ENCODE peak calls at places on chromosomes 12 and 14, in four cellular contexts. N is tibial artery, M is GM23338, X is psoas muscle. Q is an unnamed sample.

GRCh38 chr14:30559638-30560071 is 697 bp downstream of the G2E3 start:
- DNase-seq in X (no peak), N (no peak), M (peak; percentile 34), Q (no peak)

GRCh38 chr14:55373784-55374725 is 37.6 kb downstream of the ATG14 start:
- DNase-seq in M (no peak), X (no peak), N (no peak), Q (no peak)

GRCh38 chr14:57918791-57919190 is 52.9 kb upstream of the SLC35F4 start:
- DNase-seq in M (no peak), N (no peak), X (no peak), Q (no peak)

GRCh38 chr14:99047436-99048110 is 224.4 kb downstream of the BCL11B start:
- DNase-seq in M (no peak), X (no peak), N (no peak), Q (no peak)

GRCh38 chr12:52884526-52885293 is 20.2 kb downstream of the KRT8 start:
- DNase-seq in M (peak; percentile 84), N (peak; percentile 84), X (peak; percentile 71), Q (peak; percentile 85)

GRCh38 chr12:92382383-92382878 is 236.8 kb upstream of the BTG1 start:
- DNase-seq in N (no peak), X (no peak), M (no peak), Q (no peak)

GRCh38 chr14:103329421-103330347 is 4.4 kb upstream of the EIF5 start:
- DNase-seq in X (no peak), M (no peak), N (no peak), Q (peak; percentile 88)

GRCh38 chr14:24080888-24081738 is 9.8 kb downstream of the CPNE6 start:
- DNase-seq in X (peak; percentile 41), M (peak; percentile 81), N (peak; percentile 75), Q (peak; percentile 76)

GRCh38 chr14:96121660-96122395 is 82.7 kb downstream of the C14orf132 start:
- DNase-seq in X (no peak), M (no peak), N (no peak), Q (no peak)

GRCh38 chr14:52856139-52856538 is 64.7 kb upstream of the GNPNAT1 start:
- DNase-seq in M (no peak), X (no peak), N (no peak), Q (no peak)

GRCh38 chr14:52327374-52328226 is 13.5 kb downstream of the PTGER2 start:
- DNase-seq in N (no peak), X (no peak), M (no peak), Q (no peak)

GRCh38 chr12:51752490-51752889 is 96.0 kb downstream of the FIGNL2 start:
- DNase-seq in M (no peak), N (no peak), X (peak; percentile 56), Q (no peak)

DNA sequence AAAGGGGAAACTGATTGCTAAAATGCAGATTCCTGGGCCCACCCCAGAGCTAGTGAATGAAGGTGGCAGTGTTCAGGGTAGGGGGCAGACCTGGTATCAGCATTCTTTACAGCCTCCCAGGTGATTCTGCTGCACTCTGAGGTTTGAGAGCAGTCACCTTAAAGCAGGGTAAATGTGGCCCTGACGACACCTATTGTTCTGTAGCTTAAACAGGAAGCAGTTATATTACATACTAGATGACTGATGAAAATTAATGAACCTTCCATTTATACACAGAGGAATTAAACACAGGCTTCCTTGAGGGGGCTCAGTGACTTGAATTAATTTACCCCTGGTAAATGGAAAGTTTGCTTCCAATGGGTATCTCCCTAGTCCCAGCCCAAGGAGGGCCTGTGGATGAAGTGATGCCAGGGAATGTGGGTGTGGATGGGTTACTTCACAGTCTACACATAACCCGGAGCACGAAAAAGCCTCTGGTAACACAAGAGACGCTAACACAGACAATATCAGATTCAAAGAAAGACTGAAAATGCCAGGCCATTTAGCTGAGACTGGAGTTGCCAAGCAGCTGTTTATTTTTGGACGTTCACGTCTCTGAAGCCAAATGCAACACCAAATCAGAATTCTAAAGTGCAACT is 25.2 kb downstream of the NUAK1 start:
- DNase-seq in N (no peak), X (no peak), M (no peak), Q (no peak)
- H3K4me1 ChIP-seq in N (peaks cover 14% of the 10 kb centered on the region), X (peaks cover 78% of the 10 kb centered on the region), M (peaks cover 72% of the 10 kb centered on the region), Q (peaks cover 43% of the 10 kb centered on the region)

DNA sequence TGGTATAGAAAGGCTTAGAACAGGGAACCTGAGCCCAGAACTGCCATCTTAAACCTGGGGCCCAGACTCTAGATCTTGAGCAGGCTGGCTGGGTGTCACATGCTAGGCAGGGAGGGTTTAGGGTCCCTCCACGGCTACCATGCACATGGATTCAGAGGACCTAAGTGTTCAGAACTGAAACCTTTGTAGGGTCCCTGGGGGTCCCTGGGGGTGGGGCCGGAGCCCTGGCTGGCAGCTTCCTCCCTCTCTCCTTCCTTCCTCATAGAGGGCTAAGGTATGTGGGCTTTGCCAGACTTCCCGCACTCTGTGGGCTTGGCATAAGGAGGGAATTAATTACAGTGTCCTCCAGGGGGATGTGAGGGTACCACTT is 4.6 kb upstream of the ZNF385A start:
- DNase-seq in X (no peak), N (no peak), M (no peak), Q (no peak)
- H3K4me1 ChIP-seq in X (peaks cover 13% of the 10 kb centered on the region), N (no peaks in the 10 kb centered on the region), M (peaks cover 86% of the 10 kb centered on the region), Q (peaks cover 32% of the 10 kb centered on the region)

GRCh38 chr14:68940614-68941185 is 38.4 kb downstream of the ACTN1 start:
- DNase-seq in M (no peak), N (no peak), X (no peak), Q (no peak)
- H3K4me1 ChIP-seq in M (peaks cover 62% of the 10 kb centered on the region), N (peaks cover 21% of the 10 kb centered on the region), X (peaks cover 54% of the 10 kb centered on the region), Q (peaks cover 50% of the 10 kb centered on the region)

DNA sequence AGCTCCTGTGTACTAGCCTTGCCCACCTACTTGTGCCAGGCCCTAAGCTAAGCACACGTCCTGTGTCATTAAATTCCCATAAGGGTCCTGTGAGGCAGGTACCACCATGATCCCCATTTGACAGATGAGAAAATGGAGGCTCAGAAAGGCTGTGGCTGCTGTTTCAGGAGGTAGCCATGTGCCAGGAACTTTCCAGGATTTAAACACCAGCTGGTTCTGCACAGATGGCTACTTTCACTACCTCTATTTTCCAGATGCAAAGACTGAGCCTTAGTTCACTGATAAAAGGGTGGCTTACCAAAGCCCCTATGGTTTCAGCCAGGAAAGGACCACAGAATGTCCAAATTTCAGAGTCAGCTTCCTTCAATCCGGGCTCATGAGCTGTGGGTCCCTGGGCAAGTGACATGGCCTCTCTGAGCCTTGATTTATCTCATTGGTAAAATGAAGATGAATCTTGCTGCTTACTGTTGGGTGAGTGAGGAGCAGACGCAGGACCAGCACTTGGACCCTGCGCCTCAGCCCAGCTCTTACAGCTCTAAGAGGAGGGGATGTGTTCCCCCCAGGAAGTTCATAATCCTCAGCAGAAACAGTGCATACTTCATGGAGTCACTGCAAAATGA is 23.5 kb downstream of the CMKLR1 start:
- DNase-seq in M (no peak), N (no peak), X (no peak), Q (no peak)
- H3K4me1 ChIP-seq in M (peaks cover 35% of the 10 kb centered on the region), N (no peaks in the 10 kb centered on the region), X (no peaks in the 10 kb centered on the region), Q (peaks cover 47% of the 10 kb centered on the region)

DNA sequence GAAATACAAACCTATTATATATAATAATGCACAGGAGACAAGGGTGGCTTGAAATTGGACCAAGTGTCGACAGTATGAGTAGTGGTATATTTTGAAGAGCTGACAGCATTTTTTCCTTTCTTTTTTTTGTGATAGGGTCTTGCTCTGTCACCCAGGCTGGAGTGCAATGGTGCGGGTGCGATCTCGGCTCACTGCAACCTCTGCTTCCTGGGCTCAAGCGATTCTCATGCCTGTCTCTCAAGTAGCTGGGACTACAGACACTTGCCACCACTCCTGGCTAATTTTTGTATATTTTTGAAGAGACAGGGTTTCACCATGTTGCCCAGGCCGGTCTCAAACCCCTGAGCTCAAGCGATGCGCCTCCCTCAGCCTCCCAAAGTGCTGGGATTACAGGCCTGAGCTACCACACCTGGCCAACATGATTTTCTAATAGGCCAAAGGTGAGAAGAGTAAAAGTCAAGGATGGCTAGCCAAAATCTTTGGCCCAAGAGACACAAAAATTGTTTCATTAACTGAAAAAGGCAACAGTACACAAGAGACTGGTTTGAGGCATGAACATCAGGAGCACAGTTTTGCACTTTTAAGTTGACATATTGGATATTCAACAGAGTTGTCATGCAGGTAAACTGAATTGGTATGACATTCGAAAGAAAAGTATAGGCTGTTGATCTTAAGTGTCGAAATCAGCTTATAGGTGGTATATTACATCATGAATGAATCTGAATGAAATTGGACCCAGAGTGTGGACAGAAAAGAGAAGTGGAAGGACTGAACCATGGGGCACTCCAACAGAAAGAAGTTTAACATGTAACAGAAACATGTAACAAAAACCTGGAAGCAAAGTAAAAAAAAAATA is 12.5 kb downstream of the HNRNPC start:
- DNase-seq in N (no peak), M (no peak), X (no peak), Q (no peak)
- H3K4me1 ChIP-seq in N (no peaks in the 10 kb centered on the region), M (peaks cover 15% of the 10 kb centered on the region), X (peaks cover 63% of the 10 kb centered on the region), Q (peaks cover 53% of the 10 kb centered on the region)

DNA sequence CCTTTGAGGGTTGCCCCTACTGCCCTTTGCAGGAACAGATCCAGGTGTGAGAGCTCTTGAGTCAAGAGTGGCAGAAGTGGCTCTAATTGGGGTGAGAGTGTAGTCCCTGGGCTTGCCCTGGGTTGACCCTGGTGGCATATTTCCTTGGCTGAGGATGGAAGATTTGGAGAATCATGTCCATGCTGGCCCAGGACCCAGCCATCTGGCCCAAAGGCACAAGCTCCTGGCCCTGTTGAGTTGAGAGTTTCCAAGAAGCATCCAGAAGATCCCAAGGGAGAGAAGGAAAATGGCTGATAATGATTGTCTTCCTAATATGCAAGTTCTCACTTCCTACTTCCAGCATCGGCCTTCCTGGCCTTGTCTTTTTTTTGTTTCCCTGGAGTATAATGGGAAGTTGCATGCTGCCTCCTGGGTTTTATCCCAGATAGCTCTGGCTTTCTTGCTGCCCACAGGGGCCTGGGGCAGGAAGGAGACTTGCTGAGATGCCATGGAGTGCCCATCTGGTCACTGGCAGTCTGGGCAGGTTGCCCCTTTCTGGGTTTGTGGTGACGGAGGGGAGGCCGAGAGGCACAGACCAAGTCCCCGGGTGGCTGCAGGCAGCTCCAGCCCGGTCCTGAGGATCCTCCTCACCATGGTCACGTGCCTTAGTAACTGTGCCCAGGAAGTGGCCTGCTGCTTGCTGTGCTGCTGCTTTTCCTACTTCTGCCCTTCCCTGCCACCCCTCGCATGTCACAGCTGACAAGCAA is 55.3 kb upstream of the SRSF5 start:
- DNase-seq in N (peak; percentile 78), X (no peak), M (no peak), Q (peak; percentile 77)
- H3K4me1 ChIP-seq in N (no peaks in the 10 kb centered on the region), X (peaks cover 45% of the 10 kb centered on the region), M (peaks cover 38% of the 10 kb centered on the region), Q (peaks cover 66% of the 10 kb centered on the region)

GRCh38 chr12:105315130-105315529 is 15.4 kb upstream of the C12orf75 start:
- DNase-seq in N (no peak), M (no peak), X (no peak), Q (no peak)
- H3K4me1 ChIP-seq in N (no peaks in the 10 kb centered on the region), M (no peaks in the 10 kb centered on the region), X (peaks cover 11% of the 10 kb centered on the region), Q (no peaks in the 10 kb centered on the region)

GRCh38 chr12:56223571-56224101 is 506 bp upstream of the NABP2 start:
- DNase-seq in X (no peak), N (no peak), M (no peak), Q (no peak)
- H3K4me1 ChIP-seq in X (peaks cover 39% of the 10 kb centered on the region), N (no peaks in the 10 kb centered on the region), M (peaks cover 30% of the 10 kb centered on the region), Q (peaks cover 39% of the 10 kb centered on the region)

GRCh38 chr14:100639280-100639679 is 52.1 kb upstream of the BEGAIN start:
- DNase-seq in N (no peak), X (no peak), M (no peak), Q (no peak)

GRCh38 chr14:100640481-100641273 is 53.5 kb upstream of the BEGAIN start:
- DNase-seq in N (no peak), M (no peak), X (no peak), Q (no peak)

GRCh38 chr14:100644383-100644782 is 57.2 kb upstream of the BEGAIN start:
- DNase-seq in X (no peak), M (no peak), N (no peak), Q (no peak)

GRCh38 chr14:100638211-100638855 is 51.1 kb upstream of the BEGAIN start:
- DNase-seq in X (no peak), N (no peak), M (no peak), Q (no peak)

GRCh38 chr14:100641274-100641860 is 54.1 kb upstream of the BEGAIN start:
- DNase-seq in X (no peak), N (no peak), M (no peak), Q (no peak)
- H3K4me1 ChIP-seq in X (no peaks in the 10 kb centered on the region), N (no peaks in the 10 kb centered on the region), M (peaks cover 10% of the 10 kb centered on the region), Q (peaks cover 15% of the 10 kb centered on the region)

GRCh38 chr14:101840649-101841365 is 79.3 kb downstream of the PPP2R5C start:
- DNase-seq in M (peak; percentile 43), N (no peak), X (no peak), Q (no peak)
- H3K4me1 ChIP-seq in M (peaks cover 4% of the 10 kb centered on the region), N (no peaks in the 10 kb centered on the region), X (peaks cover 32% of the 10 kb centered on the region), Q (peaks cover 12% of the 10 kb centered on the region)